ENCODE peak calls at places on chromosomes 6 and 20, in six cellular contexts. L, N, U, T, C and Q are unnamed samples.

GRCh38 chr6:31729979-31730630 is 1.0 kb upstream of the DDAH2 start:
- DNase-seq in L (peak), N (no peak), U (peak), T (peak), C (peak), Q (peak)

GRCh38 chr20:3783068-3783489 is 1.8 kb upstream of the SPEF1 start:
- DNase-seq in L (no peak), N (no peak), U (peak), T (no peak), C (no peak), Q (no peak)

GRCh38 chr6:43771858-43772570 is 2.0 kb downstream of the VEGFA start:
- DNase-seq in L (peak), N (no peak), U (peak), T (peak), C (no peak), Q (peak)

GRCh38 chr6:7438011-7438410 is 48.4 kb downstream of the RIOK1 start:
- DNase-seq in L (no peak), N (no peak), U (no peak), T (no peak), C (no peak), Q (no peak)

GRCh38 chr6:63573899-63574553 is 1.7 kb downstream of the LOC128125822 start:
- DNase-seq in L (peak), N (no peak), U (no peak), T (peak), C (no peak), Q (peak)

GRCh38 chr6:124964084-124964763 is 2.0 kb downstream of the RNF217 start:
- DNase-seq in L (peak), N (no peak), U (no peak), T (no peak), C (no peak), Q (peak)

GRCh38 chr6:149925253-149925973 is 2.5 kb upstream of the RAET1G start:
- DNase-seq in L (no peak), N (no peak), U (peak), T (no peak), C (no peak), Q (peak)

GRCh38 chr20:36435799-36436541 is 105.3 kb upstream of the MYL9 start:
- DNase-seq in L (peak), N (no peak), U (peak), T (peak), C (peak), Q (peak)

GRCh38 chr6:111597687-111598086 is 8.0 kb downstream of the TRAF3IP2 start:
- DNase-seq in L (no peak), N (no peak), U (no peak), T (no peak), C (no peak), Q (no peak)

GRCh38 chr6:117167520-117168271 is 97.7 kb upstream of the VGLL2 start:
- DNase-seq in L (no peak), N (no peak), U (peak), T (no peak), C (no peak), Q (no peak)

GRCh38 chr20:33373735-33374605 is 27.3 kb downstream of the CDK5RAP1 start:
- DNase-seq in L (peak), N (no peak), U (no peak), T (no peak), C (no peak), Q (peak)

GRCh38 chr20:1810926-1811620 is 84.1 kb upstream of the SIRPA start:
- DNase-seq in L (peak), N (no peak), U (no peak), T (no peak), C (no peak), Q (peak)

GRCh38 chr6:85436408-85436807 is 13.5 kb upstream of the NT5E start:
- DNase-seq in L (peak), N (no peak), U (no peak), T (no peak), C (no peak), Q (no peak)

DNA sequence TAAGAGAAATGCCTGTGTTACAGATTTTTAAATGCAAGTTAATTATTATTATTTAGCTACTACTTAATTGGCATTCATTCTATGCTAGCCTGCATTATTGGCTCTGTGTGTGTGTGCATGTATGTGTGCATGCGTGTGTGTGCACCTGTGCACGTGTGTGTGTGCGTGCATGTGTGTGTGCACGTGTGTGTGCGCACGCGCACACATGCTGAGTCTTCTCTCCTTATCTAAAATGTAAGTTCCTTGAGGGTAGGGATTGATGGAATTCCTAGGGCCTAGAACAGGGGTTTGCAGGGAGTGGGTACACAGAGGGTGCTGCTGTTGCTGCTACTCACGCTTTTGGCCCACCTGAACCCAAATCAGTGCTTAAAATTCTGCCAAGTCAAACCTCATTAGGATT is 43.8 kb upstream of the NEDD9 start:
- DNase-seq in L (no peak), N (no peak), U (no peak), T (no peak), C (no peak), Q (no peak)
- H3K27ac ChIP-seq in L (no peak), N (no peak), U (no peak), T (no peak), C (no peak), Q (no peak)

GRCh38 chr6:17152703-17153102 is 50.9 kb downstream of the STMND1 start:
- DNase-seq in L (no peak), N (no peak), U (no peak), T (no peak), C (no peak), Q (no peak)

GRCh38 chr6:17156966-17157365 is 55.1 kb downstream of the STMND1 start:
- DNase-seq in L (no peak), N (no peak), U (no peak), T (no peak), C (no peak), Q (no peak)

GRCh38 chr6:17159240-17159639 is 57.4 kb downstream of the STMND1 start:
- DNase-seq in L (peak), N (no peak), U (no peak), T (no peak), C (no peak), Q (no peak)

GRCh38 chr6:17157617-17158016 is 55.8 kb downstream of the STMND1 start:
- DNase-seq in L (no peak), N (no peak), U (no peak), T (no peak), C (no peak), Q (no peak)

DNA sequence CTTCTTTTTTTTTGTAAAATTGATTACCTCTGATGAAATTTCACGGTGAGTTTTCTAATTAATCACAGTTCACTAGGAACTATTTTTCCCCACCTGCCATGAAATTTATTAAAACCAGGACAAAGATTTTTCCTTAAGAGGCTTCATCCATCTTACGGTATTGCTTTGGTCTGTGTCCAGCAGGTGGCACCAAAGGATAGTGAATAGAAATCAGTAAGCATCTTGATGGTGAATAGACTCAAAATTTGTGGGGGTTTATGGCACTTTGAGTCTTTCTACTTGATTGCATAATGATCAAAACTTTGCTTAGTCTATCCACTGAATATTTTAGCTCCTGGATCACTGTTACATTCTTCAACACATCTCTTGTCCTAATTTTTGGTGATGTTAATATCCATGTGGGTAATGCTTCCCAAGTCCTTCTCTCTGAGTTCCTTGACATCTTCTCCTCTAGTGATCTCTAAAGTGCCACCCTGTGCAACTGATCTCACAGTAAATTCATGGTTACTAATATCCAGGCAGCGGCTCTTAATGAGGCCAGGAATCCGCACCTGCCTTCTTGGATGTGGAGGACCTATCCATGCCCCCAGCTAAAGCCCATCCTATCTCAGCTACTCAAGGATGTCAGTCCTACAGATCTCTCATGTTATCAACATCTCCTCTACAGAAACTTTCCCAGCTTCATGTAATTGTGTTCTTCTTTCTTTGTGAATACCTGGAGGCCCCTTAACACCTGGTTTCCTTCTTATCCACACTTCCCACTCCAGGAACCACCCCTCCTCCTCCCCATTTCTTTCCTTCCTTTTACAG is 54.5 kb downstream of the STMND1 start:
- DNase-seq in L (peak), N (no peak), U (no peak), T (peak), C (peak), Q (peak)
- H3K27ac ChIP-seq in L (no peak), N (no peak), U (no peak), T (no peak), C (no peak), Q (no peak)

GRCh38 chr6:110315856-110316398 is 42.2 kb downstream of the METTL24 start:
- DNase-seq in L (no peak), N (no peak), U (no peak), T (no peak), C (no peak), Q (no peak)
- H3K27ac ChIP-seq in L (no peak), N (no peak), U (no peak), T (no peak), C (no peak), Q (no peak)

DNA sequence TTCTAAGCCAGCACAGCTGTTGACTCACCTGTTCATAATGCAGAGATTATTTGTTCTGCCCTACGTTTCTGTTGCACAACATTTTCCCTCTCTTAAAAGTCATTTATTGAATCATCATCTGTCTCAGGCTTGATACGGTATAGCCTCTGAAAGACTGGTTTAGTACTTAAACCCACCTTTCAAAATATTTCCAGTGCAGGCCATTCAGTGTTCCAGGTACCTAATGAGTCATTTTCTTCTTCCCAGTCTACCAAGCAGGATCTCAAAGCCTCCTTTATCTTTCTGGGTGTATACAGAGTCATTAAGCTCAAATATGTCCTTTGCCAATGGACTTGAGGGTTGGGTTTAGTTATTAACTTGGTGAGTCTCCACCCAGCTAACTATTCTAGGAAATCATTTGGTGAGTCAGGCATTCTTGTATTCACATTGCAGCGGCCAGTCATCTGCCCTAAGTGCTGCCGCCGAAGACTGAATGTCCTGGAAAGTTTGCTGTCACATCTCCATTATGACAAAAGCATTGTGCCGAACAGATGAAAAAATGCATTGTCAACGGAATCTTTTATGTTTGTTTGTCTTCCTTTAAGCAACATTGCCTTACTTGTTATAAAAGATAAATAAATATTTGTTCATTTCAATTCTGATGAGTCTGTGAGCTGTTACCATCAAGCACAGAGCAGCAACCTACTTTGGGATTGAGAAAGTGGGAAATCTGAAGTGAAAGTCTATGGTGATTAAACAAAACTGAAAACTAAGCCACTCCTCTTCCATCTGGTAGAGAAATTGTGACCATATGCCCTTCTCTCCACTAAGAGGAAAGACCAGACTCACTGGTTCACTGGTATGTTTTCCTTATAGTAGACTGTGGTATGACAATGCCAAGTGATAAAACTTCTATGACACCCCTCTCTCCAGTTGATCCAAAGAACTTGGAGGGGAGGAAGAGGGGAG is 14.3 kb upstream of the FAM135A start:
- DNase-seq in L (peak), N (no peak), U (no peak), T (no peak), C (no peak), Q (peak)
- H3K27ac ChIP-seq in L (no peak), N (peak), U (no peak), T (no peak), C (no peak), Q (no peak)

DNA sequence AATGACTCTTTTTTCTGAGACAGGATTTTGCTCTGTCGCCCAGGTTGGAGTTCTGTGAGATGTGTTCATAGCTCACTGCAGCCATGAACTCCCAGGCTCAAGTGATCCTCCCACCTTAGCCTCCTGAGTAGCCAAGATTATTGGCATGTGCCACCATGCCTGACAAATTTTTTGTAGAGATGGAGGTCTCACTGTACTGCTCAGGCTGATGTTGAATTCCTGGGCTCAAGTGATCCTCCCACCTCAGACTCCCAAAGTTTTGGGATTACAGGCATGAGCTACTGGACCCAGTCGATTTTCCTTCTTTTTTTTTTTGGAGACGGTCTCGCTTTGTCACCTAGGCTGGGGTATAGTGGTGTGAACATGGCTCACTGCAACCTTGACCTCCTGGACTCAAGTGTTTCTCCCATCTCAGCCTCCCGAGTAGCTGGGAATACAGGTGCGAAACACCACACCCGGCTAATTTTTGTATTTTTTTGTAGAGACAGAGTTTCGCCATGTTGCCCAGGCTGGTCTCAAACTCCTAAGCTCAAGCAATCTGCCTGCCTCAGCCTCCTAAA is 24.3 kb downstream of the BCL2L1 start:
- DNase-seq in L (no peak), N (no peak), U (no peak), T (no peak), C (no peak), Q (no peak)
- H3K27ac ChIP-seq in L (peak), N (peak), U (peak), T (no peak), C (no peak), Q (peak)

GRCh38 chr6:163709255-163709654 is 294.7 kb downstream of the QKI start:
- DNase-seq in L (no peak), N (no peak), U (no peak), T (no peak), C (no peak), Q (no peak)

GRCh38 chr6:163705923-163706322 is 291.4 kb downstream of the QKI start:
- DNase-seq in L (no peak), N (no peak), U (no peak), T (no peak), C (no peak), Q (no peak)

GRCh38 chr6:163708459-163708858 is 293.9 kb downstream of the QKI start:
- DNase-seq in L (no peak), N (no peak), U (no peak), T (no peak), C (no peak), Q (no peak)

GRCh38 chr6:163707385-163708355 is 293.2 kb downstream of the QKI start:
- DNase-seq in L (no peak), N (no peak), U (no peak), T (no peak), C (no peak), Q (no peak)

DNA sequence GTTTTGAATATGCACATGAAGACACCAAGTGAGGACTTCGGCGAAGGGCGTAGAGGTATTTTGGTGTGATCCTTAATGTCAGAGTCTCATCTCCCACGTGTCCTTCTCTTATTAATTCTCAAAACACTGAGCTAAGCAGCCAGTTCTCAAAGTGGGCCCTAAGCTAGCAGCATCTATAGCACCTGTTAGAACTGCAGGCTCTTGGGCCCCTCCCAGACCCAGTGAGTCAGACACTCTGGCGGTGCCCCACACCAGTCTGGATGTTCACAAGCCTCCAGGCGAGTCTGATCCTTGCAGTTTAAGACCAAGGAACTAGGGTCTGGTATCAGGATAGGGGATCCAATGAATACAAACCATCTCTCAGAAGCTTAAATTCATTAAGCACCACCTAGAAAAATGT is 292.2 kb downstream of the QKI start:
- DNase-seq in L (no peak), N (no peak), U (peak), T (no peak), C (no peak), Q (no peak)
- H3K27ac ChIP-seq in L (no peak), N (no peak), U (peak), T (no peak), C (no peak), Q (no peak)

DNA sequence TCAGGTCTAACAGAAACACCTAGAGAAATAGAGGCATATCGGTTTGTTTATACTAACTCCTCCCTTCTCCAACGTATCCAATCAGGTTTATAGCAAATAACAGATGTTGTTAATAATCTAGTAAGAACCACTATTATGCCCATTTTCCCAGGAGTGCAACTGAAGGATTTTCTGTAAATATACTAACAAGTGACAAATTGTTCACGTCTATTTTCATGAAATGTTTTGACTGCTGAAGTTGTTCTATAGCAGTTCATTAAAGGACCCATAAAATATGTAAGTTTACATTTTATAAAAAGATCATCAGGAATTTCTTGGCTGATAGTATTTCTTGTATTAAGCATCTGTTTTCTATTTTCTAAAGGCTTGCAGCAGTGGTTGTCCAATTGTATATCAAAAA is 301.5 kb upstream of the TCF21 start:
- DNase-seq in L (no peak), N (no peak), U (no peak), T (no peak), C (no peak), Q (no peak)
- H3K27ac ChIP-seq in L (peak), N (no peak), U (no peak), T (no peak), C (no peak), Q (no peak)

GRCh38 chr20:51183443-51183842 is 160.5 kb upstream of the KCNG1 start:
- DNase-seq in L (no peak), N (no peak), U (no peak), T (no peak), C (no peak), Q (no peak)
- H3K27ac ChIP-seq in L (no peak), N (no peak), U (no peak), T (no peak), C (no peak), Q (no peak)

DNA sequence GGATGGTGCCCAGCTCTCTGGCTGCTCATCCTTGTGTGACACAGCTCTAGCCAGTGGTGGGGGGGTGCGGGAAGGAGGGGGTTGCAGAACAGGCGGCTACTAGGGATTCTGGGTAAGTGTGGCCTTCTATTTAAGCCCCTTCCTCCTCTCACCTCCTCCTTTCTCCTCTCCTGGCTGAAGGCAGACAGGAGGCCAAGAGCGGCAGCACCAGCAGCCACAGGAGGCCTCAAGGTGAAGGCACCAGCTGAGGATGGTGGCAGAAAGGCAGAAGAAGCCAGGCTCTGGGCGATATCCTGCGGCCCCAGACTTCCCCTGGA is 430.2 kb downstream of the PREX1 start:
- DNase-seq in L (no peak), N (no peak), U (no peak), T (no peak), C (no peak), Q (no peak)
- H3K27ac ChIP-seq in L (no peak), N (no peak), U (no peak), T (no peak), C (no peak), Q (no peak)

DNA sequence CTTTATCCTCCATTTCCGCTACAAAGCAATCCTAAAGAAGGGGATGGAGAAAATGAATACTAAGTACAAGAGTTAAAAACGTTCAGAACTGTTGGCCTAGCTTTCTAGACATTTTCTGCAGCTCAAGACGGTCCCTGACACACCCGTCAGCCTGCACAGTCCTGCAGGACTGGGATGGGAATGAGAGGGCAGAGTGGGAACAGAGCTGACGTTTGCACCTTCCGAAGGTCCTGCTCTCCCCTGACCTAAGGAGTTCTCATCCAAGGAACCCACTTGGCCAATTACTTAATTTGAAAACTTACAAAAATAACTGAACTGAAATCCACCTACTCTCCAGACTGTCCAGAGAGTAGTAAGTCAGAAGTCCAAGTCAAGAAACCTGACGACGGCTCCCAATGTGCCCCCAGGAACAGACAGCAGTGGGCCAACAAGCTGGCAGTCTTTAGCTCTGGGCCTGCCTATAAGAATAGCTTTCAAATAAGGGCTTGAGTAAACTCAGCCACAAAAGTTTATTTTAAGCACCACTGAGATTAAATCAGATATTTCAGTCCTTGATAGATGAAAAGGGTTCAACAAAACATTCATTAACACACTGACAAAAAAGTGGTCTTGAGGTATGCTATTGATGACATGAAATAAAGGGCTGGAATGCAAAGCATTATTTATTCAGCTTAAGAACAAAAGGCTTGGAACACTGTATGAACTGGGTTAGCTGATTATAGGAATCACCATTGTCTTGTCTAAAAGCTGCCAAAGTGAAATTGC is 76.8 kb downstream of the CNKSR3 start:
- DNase-seq in L (no peak), N (no peak), U (no peak), T (peak), C (no peak), Q (peak)
- H3K27ac ChIP-seq in L (no peak), N (peak), U (no peak), T (peak), C (no peak), Q (peak)